ENCODE peak calls at places on chromosomes 16 and 17, in six cellular contexts. C is H1, Z is K562, X is GM12892, P is GM12878, V is HepG2. G is an unnamed sample.

GRCh38 chr16:70476272-70477020 is 22.1 kb downstream of the FCSK start:
- DNase-seq in P (peak; percentile 96), V (no peak), X (peak; percentile 96), C (no peak), Z (no peak), G (peak; percentile 95)

GRCh38 chr17:933168-934083 is 46.1 kb downstream of the NXN start:
- DNase-seq in X (no peak), Z (peak; percentile 20), C (no peak), P (no peak), V (peak; percentile 75), G (no peak)

GRCh38 chr16:65038125-65038524 is 83.7 kb downstream of the CDH11 start:
- DNase-seq in P (no peak), Z (no peak), C (no peak), X (no peak), V (no peak), G (no peak)

GRCh38 chr17:29664743-29665479 is 42.2 kb upstream of the CORO6 start:
- DNase-seq in V (no peak), Z (peak; percentile 31), C (no peak), X (no peak), P (no peak), G (no peak)

GRCh38 chr16:55981557-55981956 is 106.4 kb upstream of the CES5A start:
- DNase-seq in Z (no peak), P (no peak), C (no peak), V (no peak), X (no peak), G (no peak)

GRCh38 chr16:53780051-53780450 is 76.1 kb downstream of the FTO start:
- DNase-seq in X (no peak), C (no peak), P (no peak), Z (no peak), V (no peak), G (no peak)

GRCh38 chr17:35079547-35079946 is 16.0 kb upstream of the RFFL start:
- DNase-seq in C (no peak), Z (no peak), X (no peak), P (no peak), V (peak; percentile 92), G (no peak)

GRCh38 chr16:4244881-4245280 is 3.0 kb upstream of the SRL start:
- DNase-seq in P (no peak), Z (no peak), C (no peak), X (no peak), V (no peak), G (no peak)

GRCh38 chr16:77579283-77579985 is 142.9 kb upstream of the NUDT7 start:
- DNase-seq in Z (no peak), P (no peak), X (no peak), C (no peak), V (no peak), G (no peak)

GRCh38 chr16:66052745-66053144 is 313.7 kb upstream of the CDH5 start:
- DNase-seq in X (no peak), Z (no peak), P (no peak), C (no peak), V (no peak), G (no peak)

GRCh38 chr16:83994087-83994486 is 26.0 kb downstream of the NECAB2 start:
- DNase-seq in C (no peak), X (no peak), V (peak; percentile 75), Z (no peak), P (no peak), G (no peak)

GRCh38 chr17:62644487-62645173 is 17.2 kb downstream of the MRC2 start:
- DNase-seq in Z (peak; percentile 54), P (no peak), C (no peak), X (no peak), V (peak; percentile 59), G (no peak)

GRCh38 chr16:569445-570254 is at the start of gene PIGQ:
- DNase-seq in C (no peak), X (peak; percentile 96), P (no peak), Z (peak; percentile 89), V (peak; percentile 70), G (peak; percentile 96)
- TF ChIP-seq POLR2A in C (peak; percentile 33), X (no peak), P (peak; percentile 82), Z (no peak), V (no peak), G (no peak)

GRCh38 chr16:69087161-69087581 is 18.3 kb upstream of the HAS3 start:
- DNase-seq in X (no peak), P (no peak), V (no peak), C (no peak), Z (no peak), G (no peak)
- TF ChIP-seq POLR2AphosphoS5 in X (no peak), P (no peak), V (no peak), C (no peak), Z (no peak), G (no peak)

GRCh38 chr17:2158011-2158410 is 103.1 kb downstream of the HIC1 start:
- DNase-seq in C (no peak), X (no peak), Z (no peak), P (no peak), V (peak; percentile 70), G (no peak)
- TF ChIP-seq TAF1 in C (no peak), X (no peak), Z (no peak), P (no peak), V (no peak), G (no peak)

GRCh38 chr16:30394603-30395154 is 541 bp upstream of the ZNF48 start:
- DNase-seq in P (no peak), C (no peak), X (no peak), V (no peak), Z (no peak), G (no peak)
- TF ChIP-seq POLR2A in P (no peak), C (no peak), X (no peak), V (no peak), Z (no peak), G (no peak)

DNA sequence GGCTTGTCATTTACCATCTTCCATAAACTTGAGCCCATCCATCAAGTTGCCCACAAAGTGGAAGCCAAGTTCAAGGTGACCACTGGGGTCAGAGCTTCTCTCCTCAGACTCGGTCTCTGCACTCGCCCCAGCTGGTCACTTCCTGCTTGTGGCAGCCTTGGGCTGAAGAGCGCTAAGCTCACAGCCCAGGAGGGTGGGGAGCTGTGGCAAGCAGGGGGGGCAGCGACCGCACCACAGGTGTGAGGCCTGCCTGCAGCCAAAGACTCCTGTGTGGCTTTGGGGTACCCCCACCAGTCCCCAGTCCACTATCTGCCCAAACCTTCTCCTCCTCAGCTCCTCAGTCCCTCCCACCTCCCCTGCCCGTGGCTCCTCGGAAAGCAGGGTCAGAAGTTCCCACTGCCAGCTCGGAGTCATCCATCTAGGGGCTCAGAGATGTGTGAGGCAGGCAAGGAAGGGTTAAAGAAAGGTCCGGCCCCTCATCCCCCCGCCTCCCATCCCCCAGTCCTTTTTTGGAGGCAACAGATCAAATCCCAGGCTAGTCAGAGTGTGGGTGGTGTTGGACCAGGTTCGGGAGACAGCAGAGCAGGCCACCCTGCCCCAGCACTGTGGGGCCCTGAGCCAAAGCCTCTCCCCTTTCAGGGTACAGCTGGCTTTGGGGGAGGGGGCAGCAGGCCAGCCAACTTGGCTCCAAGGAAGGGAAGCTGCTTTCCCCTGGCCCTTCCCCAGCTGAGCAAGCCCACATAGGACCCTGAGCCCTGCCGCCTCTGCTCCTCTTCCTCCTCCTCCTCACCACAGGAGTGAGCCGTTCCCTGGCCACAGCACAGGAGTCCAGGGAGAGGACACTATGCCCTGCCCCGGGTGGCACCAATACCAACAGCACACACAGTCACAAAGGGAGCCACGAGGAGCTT is 3.2 kb downstream of the CSF3 start:
- DNase-seq in C (peak; percentile 29), V (no peak), Z (no peak), X (peak; percentile 7), P (no peak), G (no peak)
- TF ChIP-seq POLR2AphosphoS5 in C (no peak), V (no peak), Z (no peak), X (no peak), P (no peak), G (no peak)

GRCh38 chr16:6889106-6889505 is 443.5 kb upstream of the RBFOX1 start:
- DNase-seq in Z (no peak), P (no peak), V (no peak), C (no peak), X (no peak), G (no peak)

GRCh38 chr16:6897910-6898475 is 434.7 kb upstream of the RBFOX1 start:
- DNase-seq in Z (no peak), X (no peak), V (no peak), P (no peak), C (no peak), G (no peak)

GRCh38 chr16:6891486-6891885 is 441.2 kb upstream of the RBFOX1 start:
- DNase-seq in V (no peak), Z (no peak), P (no peak), C (no peak), X (no peak), G (no peak)

GRCh38 chr16:6888536-6888935 is 444.1 kb upstream of the RBFOX1 start:
- DNase-seq in X (no peak), V (no peak), P (no peak), C (no peak), Z (no peak), G (no peak)

DNA sequence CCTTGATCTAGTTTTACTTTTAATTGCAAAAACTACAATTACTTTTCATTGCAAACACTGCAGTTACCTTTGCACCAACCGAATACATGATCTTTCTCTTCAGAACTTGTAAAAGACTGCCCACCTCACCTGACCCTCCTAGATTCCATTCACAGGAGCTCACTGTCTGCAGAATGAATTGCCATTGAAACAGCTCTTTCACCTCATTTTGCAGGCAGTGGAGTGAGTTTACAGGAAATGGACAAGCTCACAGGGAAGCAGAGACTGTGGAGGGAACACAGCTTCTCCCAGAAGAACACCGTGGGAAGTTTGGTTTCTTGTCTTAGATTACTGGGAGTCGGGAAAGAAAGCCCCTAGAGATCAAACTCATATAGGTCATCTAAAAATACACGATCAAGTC is 439.7 kb upstream of the RBFOX1 start:
- DNase-seq in V (no peak), Z (no peak), P (no peak), C (no peak), X (no peak), G (no peak)
- TF ChIP-seq TAF1 in V (no peak), Z (no peak), P (no peak), C (no peak), X (no peak), G (no peak)

G was measured in GM12891.